ENCODE peak calls at places on chromosomes 13 and 19, in five cellular contexts. Q, F, J, P and W are unnamed samples.

GRCh38 chr13:110240943-110241342 is 66.0 kb downstream of the COL4A1 start:
- DNase-seq in Q (no peak), P (no peak), J (no peak), F (no peak), W (no peak)

GRCh38 chr13:33649212-33649917 is 168.6 kb upstream of the RFC3 start:
- DNase-seq in F (no peak), P (no peak), Q (no peak), J (no peak), W (no peak)

GRCh38 chr13:85223883-85224656 is 575.1 kb downstream of the SLITRK6 start:
- DNase-seq in Q (no peak), F (no peak), P (no peak), J (no peak), W (no peak)

GRCh38 chr13:34634443-34634842 is 307.6 kb upstream of the NBEA start:
- DNase-seq in P (no peak), J (no peak), F (no peak), Q (no peak), W (no peak)

GRCh38 chr19:16562608-16563025 is 9.6 kb downstream of the SLC35E1 start:
- DNase-seq in Q (no peak), P (no peak), J (no peak), F (no peak), W (no peak)

GRCh38 chr19:30088567-30088966 is 146.5 kb downstream of the URI1 start:
- DNase-seq in Q (no peak), J (no peak), P (no peak), F (no peak), W (no peak)

GRCh38 chr19:4694211-4694987 is 24.3 kb upstream of the MYDGF start:
- DNase-seq in F (peak), Q (no peak), P (peak), J (no peak), W (no peak)

GRCh38 chr13:111893607-111894443 is 173.1 kb upstream of the SOX1 start:
- DNase-seq in P (no peak), Q (no peak), F (no peak), J (peak), W (no peak)

GRCh38 chr19:51714848-51715247 is 8.9 kb downstream of the HAS1 start:
- DNase-seq in P (no peak), J (no peak), Q (no peak), F (no peak), W (no peak)

GRCh38 chr19:1106841-1107654 is 3.3 kb downstream of the GPX4 start:
- DNase-seq in P (no peak), J (no peak), F (no peak), Q (no peak), W (no peak)

GRCh38 chr13:44768233-44768632 is 192.1 kb upstream of the TSC22D1 start:
- DNase-seq in F (no peak), J (no peak), P (no peak), Q (peak), W (peak)

GRCh38 chr13:73851104-73851503 is 283.1 kb downstream of the KLF12 start:
- DNase-seq in J (no peak), Q (peak), P (no peak), F (peak), W (no peak)

GRCh38 chr13:108455320-108455719 is 174.1 kb upstream of the MYO16 start:
- DNase-seq in Q (no peak), F (no peak), J (no peak), P (no peak), W (no peak)

GRCh38 chr13:85896516-85897450 is 97.6 kb upstream of the SLITRK6 start:
- DNase-seq in Q (no peak), F (no peak), P (no peak), J (no peak), W (no peak)

GRCh38 chr19:47582320-47582909 is 9.5 kb upstream of the ZNF541 start:
- DNase-seq in Q (no peak), J (no peak), P (no peak), F (no peak), W (no peak)

GRCh38 chr19:36115453-36116343 is at the start of gene TBCB:
- DNase-seq in P (peak), J (no peak), F (no peak), Q (no peak), W (peak)

GRCh38 chr19:23766951-23767350 is 8.3 kb upstream of the ZNF681 start:
- DNase-seq in P (no peak), F (no peak), J (no peak), Q (no peak), W (no peak)

GRCh38 chr19:6740589-6741348 is 1.3 kb downstream of the TRIP10 start:
- DNase-seq in J (peak), F (no peak), Q (peak), P (peak), W (no peak)

GRCh38 chr13:79445968-79446645 is 34.8 kb upstream of the NDFIP2 start:
- DNase-seq in J (no peak), P (no peak), F (no peak), Q (no peak), W (no peak)

GRCh38 chr19:43638991-43639494 is 607 bp downstream of the CADM4 start:
- DNase-seq in P (no peak), J (no peak), Q (no peak), F (no peak), W (no peak)

GRCh38 chr19:5880604-5881078 is 10.3 kb upstream of the FUT5 start:
- DNase-seq in J (no peak), P (peak), Q (no peak), F (peak), W (no peak)

GRCh38 chr13:66375756-66376155 is 854.4 kb downstream of the PCDH9 start:
- DNase-seq in F (no peak), J (no peak), P (no peak), Q (no peak), W (no peak)

GRCh38 chr19:2747349-2747748 is 7.5 kb upstream of the SLC39A3 start:
- DNase-seq in F (no peak), P (no peak), Q (no peak), J (no peak), W (no peak)

GRCh38 chr19:42487025-42487797 is 41.1 kb downstream of the CEACAM1 start:
- DNase-seq in Q (no peak), F (no peak), J (no peak), P (no peak), W (no peak)

GRCh38 chr13:111915104-111915551 is 151.8 kb upstream of the SOX1 start:
- DNase-seq in P (no peak), Q (no peak), J (no peak), F (no peak), W (no peak)

GRCh38 chr13:97333983-97334382 is 100.0 kb upstream of the RAP2A start:
- DNase-seq in Q (no peak), P (no peak), J (no peak), F (no peak), W (no peak)

GRCh38 chr13:44380404-44381165 is 7.0 kb downstream of the SERP2 start:
- DNase-seq in P (no peak), F (no peak), J (no peak), Q (no peak), W (no peak)

GRCh38 chr13:80751854-80752253 is 410.9 kb upstream of the SPRY2 start:
- DNase-seq in J (no peak), Q (no peak), F (no peak), P (no peak), W (no peak)

GRCh38 chr19:46466536-46467199 is 4.7 kb downstream of the PNMA8A start:
- DNase-seq in Q (peak), F (peak), P (peak), J (no peak), W (peak)

GRCh38 chr13:62209539-62209938 is 793.9 kb upstream of the PCDH20 start:
- DNase-seq in F (no peak), J (no peak), P (no peak), Q (peak), W (peak)

GRCh38 chr19:43790587-43790986 is 9.8 kb upstream of the KCNN4 start:
- DNase-seq in F (no peak), J (no peak), Q (no peak), P (no peak), W (no peak)

GRCh38 chr19:12669272-12670158 is 2.9 kb downstream of the WDR83 start:
- DNase-seq in Q (peak), J (peak), F (peak), P (peak), W (peak)

GRCh38 chr13:35832551-35832950 is 298.6 kb downstream of the DCLK1 start:
- DNase-seq in Q (no peak), P (no peak), F (no peak), J (no peak), W (no peak)

GRCh38 chr19:58560921-58561320 is 2.5 kb upstream of the UBE2M start:
- DNase-seq in F (no peak), P (no peak), Q (no peak), J (no peak), W (no peak)

GRCh38 chr13:72473321-72473720 is 254.1 kb downstream of the MZT1 start:
- DNase-seq in F (no peak), P (no peak), J (no peak), Q (no peak), W (no peak)

GRCh38 chr13:73303858-73304257 is 245.1 kb downstream of the KLF5 start:
- DNase-seq in F (no peak), P (no peak), Q (no peak), J (no peak), W (no peak)

GRCh38 chr13:53064721-53065120 is 36.1 kb downstream of the OLFM4 start:
- DNase-seq in F (no peak), P (no peak), J (no peak), Q (no peak), W (no peak)

GRCh38 chr19:42252365-42253244 is 2.3 kb downstream of the ERF start:
- DNase-seq in Q (peak), J (peak), F (no peak), P (peak), W (no peak)

DNA sequence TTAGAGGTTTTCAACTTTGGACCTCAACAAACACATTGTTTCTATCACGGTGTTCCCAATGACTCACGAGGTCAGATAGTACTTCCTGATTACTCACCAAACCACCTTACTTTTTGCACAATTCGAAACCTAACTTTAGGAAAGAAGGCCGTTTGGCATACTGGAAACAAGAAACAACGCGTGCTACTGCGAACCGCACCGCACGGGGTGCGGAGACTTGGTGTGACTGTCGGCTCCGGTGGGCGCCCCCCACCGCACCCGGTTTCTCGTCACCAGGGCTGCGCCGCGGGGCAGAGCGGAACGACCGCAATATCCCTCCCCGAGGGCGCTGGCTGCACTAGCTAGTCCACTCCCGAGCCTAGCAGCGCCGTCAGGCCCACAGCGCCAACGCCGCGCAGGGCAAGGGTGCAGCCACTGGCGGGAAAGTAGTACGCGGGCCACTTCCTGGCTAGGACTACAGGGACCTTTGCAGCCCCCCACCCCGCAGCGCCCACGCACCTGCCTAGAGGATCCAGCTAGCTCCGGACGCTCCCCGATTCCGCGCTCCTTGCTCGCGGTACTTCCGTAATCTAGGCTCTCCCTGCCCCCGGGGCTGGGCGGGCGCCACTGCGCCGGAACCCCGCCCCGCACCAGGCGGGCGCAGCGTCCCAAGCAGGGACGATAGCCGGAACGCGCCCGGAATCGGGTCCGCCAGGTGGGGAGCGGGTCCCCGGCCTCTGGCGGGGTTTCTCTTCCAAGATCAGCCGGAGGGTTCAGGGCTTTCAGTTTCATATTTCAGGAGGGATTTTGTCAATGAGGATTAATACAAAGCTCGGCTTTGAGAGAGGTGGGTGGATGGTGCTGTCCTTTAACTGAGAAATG is at the start of gene PARP4:
- DNase-seq in J (peak), F (peak), Q (peak), P (peak), W (peak)
- TF ChIP-seq CTCF in J (peak), F (no peak), Q (no peak), P (no peak), W (no peak)

GRCh38 chr19:55581145-55581827 is 638 bp upstream of the ZNF579 start:
- DNase-seq in Q (no peak), J (no peak), P (no peak), F (no peak), W (no peak)
- TF ChIP-seq CTCF in Q (no peak), J (no peak), P (no peak), F (no peak), W (no peak)

GRCh38 chr19:50479761-50480251 is 3.2 kb upstream of the GARIN5A start:
- DNase-seq in F (no peak), P (no peak), J (no peak), Q (no peak), W (no peak)

GRCh38 chr19:50476943-50477264 is 256 bp upstream of the GARIN5A start:
- DNase-seq in J (no peak), F (no peak), Q (no peak), P (no peak), W (no peak)

GRCh38 chr19:50480281-50481111 is 3.8 kb upstream of the GARIN5A start:
- DNase-seq in J (no peak), Q (no peak), F (no peak), P (no peak), W (no peak)

GRCh38 chr19:50477751-50478515 is 1.3 kb upstream of the GARIN5A start:
- DNase-seq in Q (no peak), P (no peak), F (no peak), J (no peak), W (no peak)

GRCh38 chr19:50478901-50479715 is 2.5 kb upstream of the GARIN5A start:
- DNase-seq in J (no peak), F (no peak), P (no peak), Q (no peak), W (no peak)
- TF ChIP-seq CTCF in J (peak), F (peak), P (peak), Q (peak), W (peak)

GRCh38 chr19:18234194-18234593 is 8.0 kb upstream of the PDE4C start:
- DNase-seq in F (no peak), P (no peak), Q (no peak), J (no peak), W (no peak)

GRCh38 chr19:18232540-18233223 is 6.4 kb upstream of the PDE4C start:
- DNase-seq in Q (no peak), P (no peak), F (no peak), J (no peak), W (no peak)

GRCh38 chr19:18230941-18231734 is 4.9 kb upstream of the PDE4C start:
- DNase-seq in F (no peak), J (no peak), P (no peak), Q (no peak), W (no peak)

GRCh38 chr19:18231775-18232174 is 5.5 kb upstream of the PDE4C start:
- DNase-seq in F (no peak), Q (no peak), J (no peak), P (no peak), W (no peak)

DNA sequence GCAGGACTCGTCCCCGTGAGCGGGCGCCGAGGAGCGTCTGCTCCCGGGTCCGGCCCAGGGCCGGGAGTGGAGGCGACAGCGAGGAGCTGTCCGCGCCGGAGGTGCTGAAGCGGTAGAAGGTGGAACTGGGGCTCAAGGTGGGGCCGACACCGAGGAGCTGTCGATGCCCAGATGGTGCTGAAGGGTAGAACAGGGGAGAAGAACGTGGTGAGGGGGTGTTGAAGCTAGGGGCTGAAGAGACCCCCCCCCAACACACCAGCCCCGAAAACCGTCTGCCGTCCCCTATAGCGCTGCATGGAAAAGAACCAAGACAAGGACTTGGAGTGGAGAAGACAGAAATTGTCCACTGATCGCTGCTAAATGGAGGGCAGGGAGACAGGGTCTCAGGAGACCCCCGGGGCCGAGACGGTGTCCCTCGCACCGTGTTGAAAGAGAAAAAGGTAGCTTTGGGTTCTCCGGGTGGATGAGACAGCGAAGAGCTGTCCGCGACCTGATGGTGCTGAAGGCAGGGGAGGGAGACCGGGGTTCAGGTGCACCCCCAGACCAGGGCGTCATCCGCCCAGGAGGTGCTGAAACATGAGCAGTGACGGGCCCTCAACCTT is 7.1 kb upstream of the PDE4C start:
- DNase-seq in F (no peak), P (peak), J (peak), Q (no peak), W (peak)
- TF ChIP-seq CTCF in F (no peak), P (no peak), J (no peak), Q (no peak), W (no peak)

GRCh38 chr19:49120868-49121267 is 1.5 kb downstream of the PPFIA3 start:
- DNase-seq in P (no peak), J (no peak), Q (no peak), F (no peak), W (no peak)

GRCh38 chr19:49117677-49118564 is 1.0 kb downstream of the C19orf73 start:
- DNase-seq in F (no peak), Q (no peak), J (no peak), P (peak), W (no peak)

GRCh38 chr19:49120325-49120683 is 960 bp downstream of the PPFIA3 start:
- DNase-seq in F (no peak), Q (no peak), P (no peak), J (no peak), W (no peak)

GRCh38 chr19:49118565-49119410 is at the start of gene C19orf73:
- DNase-seq in F (peak), P (peak), J (peak), Q (peak), W (peak)

DNA sequence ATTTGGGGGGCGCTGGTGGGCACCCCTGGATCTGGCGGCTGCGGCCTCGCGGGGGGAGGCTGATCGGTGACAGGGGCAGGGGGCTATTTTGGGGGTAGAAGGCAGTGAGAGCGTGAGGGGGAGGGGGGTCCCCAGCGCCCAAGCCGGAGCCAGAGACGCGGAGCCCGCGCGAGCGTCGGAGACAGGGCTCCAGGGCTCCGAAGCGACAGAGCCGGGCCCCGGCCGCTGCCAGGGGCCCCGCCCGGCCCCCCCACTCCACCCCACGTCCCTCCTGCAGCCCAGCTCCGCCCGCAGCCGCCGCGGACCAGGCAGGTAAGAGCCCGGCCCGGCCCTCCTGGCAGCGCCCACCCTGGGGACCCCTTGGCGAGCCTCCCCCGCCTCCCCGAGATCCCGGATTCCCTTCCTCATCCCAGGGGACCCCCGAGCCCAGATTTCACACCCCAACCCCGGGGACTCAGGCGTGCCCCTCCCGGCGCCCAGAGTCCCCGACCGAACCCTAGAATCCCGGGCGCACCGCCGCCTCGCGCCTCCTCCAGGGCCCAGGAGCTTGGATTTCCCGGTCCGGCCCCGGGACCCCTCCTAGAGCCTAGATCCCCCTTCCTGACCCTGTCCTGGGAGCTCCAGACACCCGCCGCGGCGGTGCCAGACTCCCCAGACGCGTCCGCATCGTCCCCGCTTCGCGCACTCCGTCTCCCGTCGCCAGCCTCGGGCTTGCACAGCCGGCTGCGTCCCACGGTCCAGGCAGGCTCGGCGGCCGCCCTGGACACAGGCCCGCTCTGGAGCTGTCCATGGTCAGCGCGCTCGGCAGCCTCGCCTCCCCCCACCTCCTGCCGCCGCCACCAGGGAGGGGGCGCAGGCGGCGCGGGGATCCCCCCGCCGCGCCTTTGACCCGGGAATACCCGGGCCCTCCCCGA is at the start of gene PPFIA3:
- DNase-seq in F (no peak), Q (no peak), J (peak), P (peak), W (no peak)
- TF ChIP-seq CTCF in F (no peak), Q (no peak), J (no peak), P (no peak), W (no peak)